ENCODE peak calls at places on chromosomes 6 and 20, in five cellular contexts. E, V, X, S and Y are unnamed samples.
A peak's percentile ranks its signal among the peaks of the same experiment; 100 is the strongest.

GRCh38 chr20:29689411-29690225 is 1567.8 kb upstream of the DEFB115 start:
- DNase-seq in V (no peak), E (no peak), X (no peak), S (no peak), Y (no peak)

GRCh38 chr20:36243726-36244125 is 7.4 kb downstream of the AAR2 start:
- DNase-seq in S (no peak), V (no peak), E (no peak), X (no peak), Y (no peak)

GRCh38 chr6:93294879-93295278 is 124.5 kb downstream of the EPHA7 start:
- DNase-seq in E (no peak), X (no peak), V (no peak), S (no peak), Y (no peak)

GRCh38 chr6:151772436-151772835 is 35.0 kb upstream of the ESR1 start:
- DNase-seq in V (no peak), S (no peak), E (no peak), X (no peak), Y (no peak)

GRCh38 chr20:48697845-48698491 is 129.8 kb downstream of the PREX1 start:
- DNase-seq in V (peak; percentile 17), E (peak; percentile 87), X (no peak), S (no peak), Y (no peak)

GRCh38 chr20:49372095-49372734 is 94.4 kb upstream of the ZNFX1 start:
- DNase-seq in X (no peak), V (no peak), E (no peak), S (no peak), Y (no peak)

GRCh38 chr6:163525926-163526325 is 111.4 kb downstream of the QKI start:
- DNase-seq in E (no peak), X (no peak), S (no peak), V (no peak), Y (no peak)

GRCh38 chr20:60748086-60748485 is 504.0 kb upstream of the CDH4 start:
- DNase-seq in E (no peak), X (no peak), S (no peak), V (no peak), Y (no peak)

GRCh38 chr6:79718509-79719247 is 87.5 kb downstream of the SH3BGRL2 start:
- DNase-seq in X (no peak), S (no peak), E (no peak), V (no peak), Y (no peak)

GRCh38 chr6:157244175-157244574 is 79.1 kb downstream of the TMEM242 start:
- DNase-seq in S (no peak), E (no peak), X (no peak), V (no peak), Y (no peak)

GRCh38 chr20:23205221-23205620 is 119.1 kb upstream of the CD93 start:
- DNase-seq in X (peak; percentile 72), S (peak; percentile 50), E (no peak), V (no peak), Y (no peak)

GRCh38 chr6:130749402-130749801 is 77.8 kb upstream of the SMLR1 start:
- DNase-seq in X (no peak), V (no peak), E (peak; percentile 9), S (peak; percentile 41), Y (no peak)

GRCh38 chr6:106477158-106477557 is 116.6 kb downstream of the CRYBG1 start:
- DNase-seq in S (no peak), V (no peak), E (no peak), X (no peak), Y (no peak)

GRCh38 chr6:169156108-169156821 is 97.4 kb downstream of the THBS2 start:
- DNase-seq in S (no peak), X (peak; percentile 77), E (no peak), V (no peak), Y (no peak)

GRCh38 chr20:50246367-50247195 is 56.0 kb downstream of the CEBPB start:
- DNase-seq in E (no peak), V (no peak), X (no peak), S (no peak), Y (no peak)

GRCh38 chr6:34151321-34152041 is 5.6 kb upstream of the GRM4 start:
- DNase-seq in E (no peak), X (no peak), S (peak; percentile 74), V (no peak), Y (no peak)
- TF ChIP-seq POLR2AphosphoS5 in E (no peak), X (no peak), S (no peak), V (no peak), Y (no peak)

DNA sequence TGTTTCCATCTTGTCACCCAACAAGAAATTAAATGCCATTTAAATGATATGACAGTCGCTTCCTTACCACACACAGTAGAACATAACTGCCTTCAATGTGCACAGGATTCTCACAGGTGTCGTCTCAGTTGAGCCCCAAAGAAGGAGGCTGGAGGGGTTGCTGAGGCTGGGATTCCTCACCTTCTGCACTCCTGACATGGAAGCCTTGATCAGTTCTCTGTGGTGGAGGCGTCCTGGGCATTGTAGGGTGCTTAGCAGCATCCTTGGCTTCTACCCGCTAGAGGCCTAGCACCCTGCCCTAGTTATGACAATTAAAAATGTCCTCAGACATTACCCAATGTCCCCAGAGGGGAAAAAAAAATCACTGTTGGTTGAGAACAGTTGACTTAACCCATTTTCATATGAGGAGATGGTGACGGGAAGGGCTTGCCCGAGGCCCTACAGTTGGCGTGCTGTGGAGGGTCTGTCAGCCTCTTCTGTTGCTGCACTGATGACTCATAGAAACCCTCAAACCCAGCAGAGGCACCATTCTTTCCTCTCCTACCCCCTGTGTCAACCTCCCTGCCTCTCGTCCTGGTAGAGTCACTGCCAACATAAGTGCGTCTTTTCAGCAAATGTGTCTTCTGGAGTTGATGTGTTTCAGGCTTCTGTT is 19.3 kb upstream of the ZNF831 start:
- DNase-seq in X (no peak), E (no peak), S (no peak), V (no peak), Y (no peak)
- H3K27ac ChIP-seq in X (no peak overlapping the region), E (no peak overlapping the region), S (no peak overlapping the region), V (no peak overlapping the region), Y (no peak overlapping the region)

GRCh38 chr6:31795616-31796298 is at the start of gene VARS1:
- DNase-seq in E (peak; percentile 90), S (peak; percentile 97), V (no peak), X (peak; percentile 95), Y (peak; percentile 93)
- TF ChIP-seq POLR2AphosphoS5 in E (no peak), S (peak; percentile 38), V (peak; percentile 62), X (peak; percentile 72), Y (peak; percentile 28)

GRCh38 chr20:41149679-41150131 is 12.4 kb downstream of the PLCG1 start:
- DNase-seq in V (no peak), E (peak; percentile 51), S (no peak), X (no peak), Y (no peak)

GRCh38 chr20:41152108-41152757 is 14.9 kb downstream of the PLCG1 start:
- DNase-seq in S (no peak), V (no peak), E (no peak), X (no peak), Y (no peak)

GRCh38 chr20:41150664-41151063 is 13.3 kb downstream of the PLCG1 start:
- DNase-seq in V (no peak), X (no peak), S (no peak), E (no peak), Y (no peak)

GRCh38 chr20:41148956-41149355 is 11.6 kb downstream of the PLCG1 start:
- DNase-seq in V (no peak), S (no peak), E (no peak), X (no peak), Y (no peak)

DNA sequence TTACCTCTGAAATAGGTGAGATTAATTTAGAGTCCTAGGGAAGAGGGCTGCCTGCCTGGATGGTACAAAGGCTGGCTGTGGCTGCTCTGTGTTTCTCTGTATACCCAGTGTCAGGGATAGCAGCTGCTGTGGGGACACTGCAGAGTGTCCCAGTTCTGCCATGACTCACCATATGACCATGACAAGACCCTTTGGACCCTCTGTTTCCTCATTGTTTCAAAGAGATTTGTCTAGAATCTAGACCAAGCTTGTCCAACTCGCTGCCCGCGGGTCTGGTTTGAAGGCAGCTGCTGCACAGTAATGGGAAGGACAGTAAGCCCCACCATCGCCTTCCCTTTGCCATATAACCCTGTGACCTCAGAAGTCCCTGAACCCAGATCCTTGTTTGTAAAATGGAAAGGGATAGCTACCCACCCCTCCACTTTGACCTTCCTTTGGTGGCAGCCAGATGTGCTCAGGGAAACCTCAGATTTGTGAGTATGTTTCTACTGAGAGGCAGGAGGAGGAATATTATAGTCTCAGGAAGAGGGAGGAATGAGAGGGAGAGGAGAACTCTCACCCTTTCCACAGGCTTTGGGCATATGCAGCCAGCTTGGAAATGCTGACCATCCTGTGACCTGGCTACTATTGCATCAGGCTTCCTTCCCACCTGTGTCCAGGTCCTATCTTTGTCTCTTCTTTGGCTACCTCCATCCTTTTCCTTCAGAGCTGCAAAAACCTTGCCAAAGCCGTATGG is 14.0 kb downstream of the PLCG1 start:
- DNase-seq in V (no peak), S (no peak), E (peak; percentile 80), X (no peak), Y (no peak)
- H3K27ac ChIP-seq in V (no peak overlapping the region), S (no peak overlapping the region), E (peak overlapping the region; percentile 43), X (peak overlapping the region; percentile 17), Y (no peak overlapping the region)

GRCh38 chr20:53750827-53751393 is 157.3 kb upstream of the ZNF217 start:
- DNase-seq in X (no peak), E (no peak), V (no peak), S (no peak), Y (no peak)

GRCh38 chr20:53752583-53752970 is 158.9 kb upstream of the ZNF217 start:
- DNase-seq in E (no peak), V (peak; percentile 47), S (no peak), X (no peak), Y (no peak)

GRCh38 chr20:53751394-53752368 is 158.0 kb upstream of the ZNF217 start:
- DNase-seq in S (no peak), V (peak; percentile 54), X (no peak), E (no peak), Y (peak; percentile 65)

GRCh38 chr20:53753880-53754459 is 160.3 kb upstream of the ZNF217 start:
- DNase-seq in E (peak; percentile 65), X (no peak), S (no peak), V (no peak), Y (no peak)

DNA sequence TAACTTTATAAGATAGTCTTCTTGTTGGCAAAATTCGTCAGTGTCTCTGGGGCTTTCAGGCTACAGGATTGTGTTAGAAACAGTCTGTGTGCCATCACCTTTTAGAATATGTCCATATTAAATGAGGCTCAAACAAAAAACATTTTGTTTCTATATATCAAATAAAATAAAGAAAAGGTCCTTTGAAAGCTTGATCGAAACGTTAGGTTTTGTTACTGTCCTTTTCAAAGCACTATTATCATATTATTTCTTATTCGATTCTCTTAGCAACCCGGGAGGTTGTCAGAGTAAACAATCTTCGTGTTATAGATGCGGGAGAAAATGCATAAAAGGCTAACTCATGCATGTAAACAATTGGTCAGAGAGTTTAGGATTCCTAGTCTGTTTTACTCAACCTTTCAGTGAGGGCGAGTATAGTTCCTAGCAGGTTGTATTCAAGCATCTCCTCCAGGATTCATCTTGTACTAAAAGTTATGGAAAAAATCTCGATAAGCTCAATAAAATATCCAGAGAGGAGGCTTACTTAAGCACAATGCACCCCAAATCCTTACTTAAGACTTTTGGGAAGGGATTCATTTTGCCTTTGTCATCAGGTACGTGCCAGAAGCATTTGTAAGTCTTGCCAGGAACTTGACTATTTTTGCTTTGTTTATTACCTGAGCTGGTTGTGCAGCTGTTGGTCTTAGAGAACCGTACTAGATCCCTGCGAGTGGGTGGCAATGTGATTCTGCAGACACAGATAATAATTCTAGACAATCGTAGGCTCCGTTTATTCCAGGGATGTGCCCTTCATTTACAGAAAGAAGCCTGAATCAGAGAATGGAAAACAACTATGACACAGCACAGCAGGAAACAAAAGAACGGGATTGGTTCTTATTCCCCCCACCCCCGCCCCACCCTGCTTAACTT is 159.6 kb upstream of the ZNF217 start:
- DNase-seq in S (peak; percentile 59), V (peak; percentile 87), X (no peak), E (no peak), Y (no peak)
- TF ChIP-seq POLR2AphosphoS5 in S (peak; percentile 86), V (peak; percentile 65), X (no peak), E (no peak), Y (no peak)